ENCODE peak calls at places on chromosomes 11 and 22, in four cellular contexts. C is mesothelial cell of epicardium, N is left ventricle myocardium inferior, E is coronary artery. D is an unnamed sample.

GRCh38 chr11:2213890-2214526 is 42.4 kb upstream of the TH start:
- DNase-seq in C (no peak), N (peak; percentile 5), E (no peak), D (no peak)

GRCh38 chr11:94786264-94787126 is 18.3 kb downstream of the AMOTL1 start:
- DNase-seq in N (no peak), C (no peak), E (no peak), D (no peak)

GRCh38 chr11:17012712-17013547 is 1.3 kb downstream of the PLEKHA7 start:
- DNase-seq in C (no peak), N (peak; percentile 55), E (peak; percentile 78), D (no peak)

GRCh38 chr11:14789879-14790484 is 102.0 kb downstream of the CYP2R1 start:
- DNase-seq in E (no peak), C (no peak), N (no peak), D (no peak)

GRCh38 chr22:23315341-23315917 is 135.1 kb downstream of the BCR start:
- DNase-seq in N (peak; percentile 68), C (peak; percentile 48), E (no peak), D (peak; percentile 83)

GRCh38 chr11:113001709-113002108 is 40.5 kb downstream of the NCAM1 start:
- DNase-seq in C (no peak), N (no peak), E (no peak), D (no peak)

GRCh38 chr22:50506611-50507420 is 686 bp downstream of the LMF2 start:
- DNase-seq in N (no peak), E (peak; percentile 79), C (no peak), D (peak; percentile 71)

GRCh38 chr11:102272047-102272824 is 45.0 kb upstream of the BIRC3 start:
- DNase-seq in E (no peak), C (no peak), N (no peak), D (no peak)

GRCh38 chr11:64173616-64174355 is 7.9 kb upstream of the MACROD1 start:
- DNase-seq in N (no peak), E (no peak), C (no peak), D (no peak)

GRCh38 chr22:38317237-38317994 is at the start of gene CSNK1E:
- DNase-seq in E (no peak), N (peak; percentile 88), C (peak; percentile 74), D (peak; percentile 84)

GRCh38 chr22:47618180-47618579 is 855.7 kb downstream of the TBC1D22A start:
- DNase-seq in C (no peak), N (no peak), E (peak; percentile 70), D (peak; percentile 63)

GRCh38 chr11:26348776-26349175 is 16.8 kb downstream of the ANO3 start:
- DNase-seq in C (no peak), E (no peak), N (no peak), D (no peak)

GRCh38 chr11:34546511-34547206 is 33.1 kb upstream of the ELF5 start:
- DNase-seq in C (no peak), E (peak; percentile 9), N (no peak), D (no peak)

GRCh38 chr11:44945639-44946038 is 5.0 kb downstream of the TP53I11 start:
- DNase-seq in C (no peak), E (no peak), N (peak; percentile 80), D (no peak)

GRCh38 chr11:83641511-83641910 is 355.3 kb upstream of the CCDC90B start:
- DNase-seq in N (peak; percentile 37), C (no peak), E (no peak), D (no peak)

GRCh38 chr11:134036484-134037092 is 32.3 kb upstream of the JAM3 start:
- DNase-seq in E (no peak), N (no peak), C (no peak), D (no peak)

GRCh38 chr11:94528551-94528950 is 15.2 kb upstream of the FUT4 start:
- DNase-seq in N (no peak), C (no peak), E (no peak), D (no peak)

GRCh38 chr11:85475637-85476517 is 151.3 kb downstream of the DLG2 start:
- DNase-seq in C (no peak), N (no peak), E (no peak), D (no peak)

DNA sequence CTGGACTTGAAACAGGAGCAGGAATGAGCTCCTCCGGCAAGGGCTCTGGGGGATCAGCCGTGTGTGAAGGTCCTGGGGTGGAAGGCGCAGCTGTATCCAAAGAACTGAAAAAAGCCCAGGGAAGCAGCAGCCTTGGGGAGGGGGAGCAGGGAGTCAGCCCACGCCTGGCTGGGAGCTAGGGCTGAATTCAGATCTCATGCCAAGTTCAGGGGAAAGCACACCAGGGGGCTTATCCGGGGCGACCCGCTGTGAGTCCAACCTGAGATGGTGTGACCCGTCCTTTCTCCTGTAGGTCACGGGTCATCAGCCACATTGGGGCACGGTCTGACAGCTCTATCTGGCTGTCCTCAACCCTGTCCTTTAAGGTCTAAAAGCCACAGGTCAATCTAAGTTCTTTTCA is 18.1 kb downstream of the TP53AIP1 start:
- DNase-seq in N (no peak), C (no peak), E (no peak), D (no peak)
- TF ChIP-seq CTCF in N (no peak), C (no peak), E (no peak), D (no peak)

DNA sequence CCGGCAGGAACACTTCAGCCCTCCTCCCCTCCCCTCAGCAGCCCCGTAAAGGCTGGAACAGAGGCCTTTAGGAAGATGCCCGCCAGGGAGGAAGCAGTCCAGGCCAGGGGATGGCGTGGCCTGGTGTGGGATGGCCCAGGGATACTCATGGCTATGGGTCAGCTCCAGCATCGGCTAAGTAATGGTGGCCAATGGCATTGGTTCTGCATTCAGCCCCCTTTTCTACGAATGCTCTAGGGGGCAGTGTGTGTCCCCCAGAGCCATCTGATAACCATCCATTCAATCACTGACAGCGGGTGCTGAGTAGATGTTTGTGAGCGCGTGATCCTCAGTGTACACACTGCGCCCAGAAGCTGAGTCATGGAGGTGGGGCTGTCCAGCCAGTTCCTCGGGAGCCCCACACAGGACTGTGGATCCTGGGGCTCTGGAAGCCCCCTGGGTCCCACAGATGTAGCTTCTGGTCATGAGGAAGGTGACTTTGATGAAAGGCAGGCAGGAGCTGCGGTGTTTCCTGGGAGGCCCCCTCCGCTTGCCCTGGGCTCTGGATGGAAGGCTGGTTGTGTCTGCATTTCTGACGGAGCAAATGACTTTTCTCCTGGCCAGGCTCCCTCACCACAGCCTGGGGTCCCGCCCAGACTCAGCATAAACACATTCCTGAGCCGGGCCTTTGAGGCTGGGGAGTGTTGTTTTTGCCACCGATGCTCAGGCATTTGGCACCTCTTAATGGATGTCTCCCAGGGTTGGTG is 46.5 kb downstream of the FBLN1 start:
- DNase-seq in N (peak; percentile 42), C (no peak), E (no peak), D (no peak)
- TF ChIP-seq CTCF in N (no peak), C (peak; percentile 20), E (no peak), D (peak; percentile 25)

DNA sequence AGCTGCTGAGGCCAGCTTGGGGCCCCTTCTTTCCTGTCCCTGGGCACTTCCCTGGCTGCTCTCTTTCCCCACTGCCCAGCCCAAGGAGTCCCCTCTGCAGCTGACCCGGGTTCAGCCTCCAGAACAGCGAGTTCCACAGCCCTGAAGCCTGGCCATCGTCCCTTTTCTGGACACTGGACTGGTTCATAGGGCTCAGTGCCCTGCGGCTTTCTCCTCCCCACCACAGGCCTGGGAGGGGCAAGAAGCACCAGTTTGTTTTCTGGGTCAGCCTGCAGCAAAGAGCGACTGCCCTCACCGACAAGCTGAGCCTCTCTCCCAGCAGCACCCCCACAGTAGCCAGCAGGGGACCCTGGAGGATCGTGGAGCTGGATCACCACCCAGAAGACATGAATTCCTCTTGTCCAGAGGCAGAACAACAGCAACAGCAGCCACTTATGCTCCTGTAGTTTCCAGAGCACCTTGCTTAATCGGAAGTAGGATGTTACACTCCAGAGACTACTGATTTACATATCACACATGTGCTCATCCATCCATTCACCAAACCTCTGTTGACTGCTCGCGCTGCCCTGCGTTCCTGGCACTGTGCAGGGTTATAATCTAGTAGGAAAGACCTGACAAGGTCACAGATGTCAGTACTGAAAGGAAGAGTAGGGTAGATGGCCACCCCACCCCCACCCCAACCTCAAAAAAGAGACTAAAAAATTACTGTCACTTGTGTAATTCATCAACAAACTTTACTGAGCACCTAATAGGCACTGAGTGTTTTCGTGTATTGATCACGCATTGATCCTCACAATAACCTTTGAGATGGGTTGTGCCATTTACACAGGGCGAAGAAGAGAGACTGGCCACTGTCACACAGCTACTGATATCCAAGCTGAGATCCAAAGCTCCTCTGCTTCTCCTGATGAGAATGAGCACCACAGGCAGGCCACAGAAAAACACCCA is 13.0 kb upstream of the CXCR5 start:
- DNase-seq in E (peak; percentile 94), N (peak; percentile 52), C (no peak), D (no peak)
- TF ChIP-seq CTCF in E (no peak), N (peak; percentile 23), C (no peak), D (no peak)

GRCh38 chr11:105579111-105579510 is 30.8 kb upstream of the GRIA4 start:
- DNase-seq in N (no peak), C (no peak), E (no peak), D (no peak)

GRCh38 chr11:105573091-105573490 is 36.8 kb upstream of the GRIA4 start:
- DNase-seq in C (no peak), N (no peak), E (no peak), D (no peak)

GRCh38 chr11:105582497-105582896 is 27.4 kb upstream of the GRIA4 start:
- DNase-seq in N (no peak), C (no peak), E (no peak), D (no peak)

DNA sequence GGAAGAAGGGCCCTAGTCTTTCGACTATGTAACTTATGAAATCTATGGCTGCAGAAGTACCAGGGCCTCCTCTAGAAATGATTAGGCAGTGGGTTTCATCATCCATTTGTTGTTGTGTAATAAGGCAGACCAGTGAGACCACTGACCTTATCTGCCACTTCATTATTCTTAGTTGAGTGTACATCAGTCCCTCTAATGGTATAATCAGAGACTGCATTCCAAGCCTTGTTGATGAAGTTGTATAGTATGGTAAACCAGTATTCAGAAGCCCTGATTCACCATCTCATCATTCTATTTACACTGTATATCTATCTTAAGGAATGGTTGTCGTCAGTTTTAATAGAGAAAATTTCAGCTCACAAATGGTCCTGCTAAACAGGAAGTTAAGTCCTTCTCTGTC is 32.2 kb upstream of the GRIA4 start:
- DNase-seq in C (no peak), E (no peak), N (no peak), D (no peak)
- TF ChIP-seq CTCF in C (no peak), E (no peak), N (no peak), D (peak; percentile 32)

GRCh38 chr11:18145025-18145424 is 12.7 kb downstream of the MRGPRX3 start:
- DNase-seq in C (no peak), N (no peak), E (no peak), D (no peak)
- TF ChIP-seq CTCF in C (no peak), N (no peak), E (no peak), D (peak; percentile 57)

GRCh38 chr11:7278314-7278917 is 26.7 kb downstream of the SYT9 start:
- DNase-seq in E (no peak), N (no peak), C (no peak), D (no peak)
- TF ChIP-seq CTCF in E (peak; percentile 45), N (peak; percentile 61), C (peak; percentile 77), D (peak; percentile 78)

DNA sequence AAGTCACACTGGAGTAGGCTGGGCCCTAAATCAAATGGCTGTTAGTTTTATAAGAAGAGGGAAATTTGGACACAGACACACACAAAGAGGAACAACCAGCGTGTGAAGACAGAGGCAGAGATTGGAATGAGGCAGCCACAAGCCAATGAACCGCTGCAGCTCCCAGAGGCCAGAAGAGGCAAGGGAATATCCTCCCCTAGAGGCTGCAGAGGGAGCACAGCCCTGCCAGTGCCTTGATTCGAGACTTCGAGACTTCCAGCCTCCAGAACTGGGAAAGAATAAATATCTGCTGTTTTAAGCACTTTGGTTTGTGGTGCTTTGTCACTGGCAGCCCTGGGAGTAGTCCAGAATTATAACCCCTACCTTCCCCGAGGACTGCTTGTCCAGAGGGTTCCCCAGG is 484.4 kb downstream of the MN1 start:
- DNase-seq in E (no peak), N (no peak), C (no peak), D (no peak)
- TF ChIP-seq CTCF in E (no peak), N (no peak), C (no peak), D (no peak)